ENCODE peak calls at places on chromosome 15, in six cellular contexts. Z is brain microvascular endothelial cell, F is adrenal gland, R is GM10248, O is astrocyte of the spinal cord, Q is sigmoid colon. M is an unnamed sample.

GRCh38 chr15:33086500-33087141 is 107.9 kb downstream of the FMN1 start:
- DNase-seq in Z (peak), F (no peak), R (peak), O (peak), Q (no peak), M (peak)

GRCh38 chr15:100835626-100836025 is 44.0 kb upstream of the ALDH1A3 start:
- DNase-seq in Z (peak), F (no peak), R (no peak), O (no peak), Q (no peak), M (no peak)

GRCh38 chr15:84398763-84399701 is 163.5 kb downstream of the GOLGA6L4 start:
- DNase-seq in Z (no peak), F (no peak), R (no peak), O (no peak), Q (no peak), M (no peak)

GRCh38 chr15:97585408-97585807 is 375.1 kb upstream of the ARRDC4 start:
- DNase-seq in Z (no peak), F (no peak), R (no peak), O (no peak), Q (no peak), M (no peak)

GRCh38 chr15:78419331-78419730 is 18.7 kb upstream of the IREB2 start:
- DNase-seq in Z (no peak), F (no peak), R (no peak), O (no peak), Q (no peak), M (no peak)

GRCh38 chr15:39213385-39213840 is 367.5 kb upstream of the THBS1 start:
- DNase-seq in Z (peak), F (peak), R (no peak), O (peak), Q (peak), M (no peak)

GRCh38 chr15:38714309-38715072 is 149.9 kb upstream of the RASGRP1 start:
- DNase-seq in Z (peak), F (peak), R (no peak), O (peak), Q (peak), M (no peak)

GRCh38 chr15:86082619-86083377 is 3.1 kb downstream of the AGBL1 start:
- DNase-seq in Z (no peak), F (no peak), R (no peak), O (no peak), Q (no peak), M (no peak)

DNA sequence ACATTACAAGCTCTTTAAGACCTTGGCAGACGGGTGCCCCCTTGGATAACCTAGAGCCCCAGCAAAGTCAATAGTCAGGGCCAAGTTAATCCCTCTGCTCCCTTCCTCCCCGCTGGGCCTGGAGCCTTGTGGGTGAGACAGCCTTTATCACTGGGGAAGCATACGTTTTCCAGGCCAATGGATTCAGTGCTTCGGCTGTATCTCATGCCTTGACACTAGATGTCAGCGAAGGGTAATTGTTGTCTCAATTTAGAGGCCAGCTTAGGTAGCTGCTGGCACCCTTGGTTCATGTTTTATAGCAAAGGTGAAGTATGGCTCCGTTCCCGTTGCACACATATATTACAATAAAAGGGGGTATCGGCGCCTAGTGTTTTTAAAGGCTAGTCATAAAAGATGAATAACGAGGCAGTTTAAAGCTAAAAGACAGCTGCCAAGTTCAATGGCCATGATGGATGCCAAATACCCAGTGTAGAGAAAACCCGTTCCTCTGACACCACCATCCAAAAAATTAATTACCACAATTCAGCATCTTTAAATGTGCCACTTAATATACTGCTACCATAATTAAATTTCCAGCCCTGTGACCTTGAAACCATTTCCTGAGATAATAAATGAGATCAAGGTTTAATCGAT is 52.3 kb upstream of the BNIP2 start:
- DNase-seq in Z (peak), F (peak), R (no peak), O (peak), Q (no peak), M (no peak)
- TF ChIP-seq CTCF in Z (peak), F (no peak), R (no peak), O (peak), Q (no peak), M (no peak)

DNA sequence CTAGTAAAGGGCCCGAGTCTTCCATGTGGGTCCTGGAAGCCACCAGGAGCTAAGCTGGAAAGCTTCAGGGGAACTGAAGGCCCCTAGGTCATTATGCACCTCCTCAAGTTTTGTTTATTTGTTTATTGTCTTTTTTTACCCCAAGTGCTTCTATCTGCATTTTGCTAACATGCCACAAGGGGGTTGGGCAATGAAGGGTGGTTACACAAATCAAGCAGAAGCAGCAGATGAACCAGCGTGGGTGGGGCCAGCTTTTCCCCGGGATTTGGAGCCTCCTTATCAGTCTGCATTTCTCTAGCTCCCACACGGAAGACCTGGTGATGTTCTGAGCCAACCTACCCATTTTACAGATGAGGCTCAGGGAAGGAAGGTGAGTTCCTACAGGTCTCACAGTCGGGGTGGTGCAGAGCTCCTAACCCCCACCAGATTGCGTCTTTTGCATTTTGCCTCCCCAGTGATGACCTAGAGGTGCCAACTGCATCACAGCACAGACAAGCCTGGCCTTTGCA is 16.8 kb downstream of the TMC3 start:
- DNase-seq in Z (no peak), F (no peak), R (no peak), O (no peak), Q (no peak), M (no peak)
- TF ChIP-seq CTCF in Z (peak), F (no peak), R (no peak), O (peak), Q (no peak), M (no peak)

GRCh38 chr15:60477991-60478632 is 830 bp downstream of the ICE2 start:
- DNase-seq in Z (peak), F (no peak), R (peak), O (peak), Q (no peak), M (peak)

GRCh38 chr15:60479361-60479684 is 381 bp upstream of the ICE2 start:
- DNase-seq in Z (no peak), F (no peak), R (peak), O (no peak), Q (no peak), M (no peak)

GRCh38 chr15:60479711-60480110 is 769 bp upstream of the ICE2 start:
- DNase-seq in Z (no peak), F (no peak), R (peak), O (peak), Q (no peak), M (peak)

GRCh38 chr15:60480149-60480548 is 1.2 kb upstream of the ICE2 start:
- DNase-seq in Z (no peak), F (no peak), R (peak), O (no peak), Q (no peak), M (peak)

GRCh38 chr15:60478633-60479360 is at the start of gene ICE2:
- DNase-seq in Z (peak), F (peak), R (peak), O (peak), Q (peak), M (peak)
- TF ChIP-seq CTCF in Z (no peak), F (no peak), R (peak), O (no peak), Q (no peak), M (no peak)

GRCh38 chr15:70879386-70879785 is 12.8 kb downstream of the THAP10 start:
- DNase-seq in Z (no peak), F (no peak), R (no peak), O (peak), Q (no peak), M (no peak)

GRCh38 chr15:70873232-70874054 is 18.8 kb downstream of the THAP10 start:
- DNase-seq in Z (no peak), F (no peak), R (no peak), O (no peak), Q (no peak), M (no peak)

GRCh38 chr15:70876011-70876410 is 16.2 kb downstream of the THAP10 start:
- DNase-seq in Z (no peak), F (no peak), R (no peak), O (no peak), Q (no peak), M (no peak)

GRCh38 chr15:70876683-70877082 is 15.6 kb downstream of the THAP10 start:
- DNase-seq in Z (no peak), F (no peak), R (no peak), O (no peak), Q (no peak), M (no peak)

DNA sequence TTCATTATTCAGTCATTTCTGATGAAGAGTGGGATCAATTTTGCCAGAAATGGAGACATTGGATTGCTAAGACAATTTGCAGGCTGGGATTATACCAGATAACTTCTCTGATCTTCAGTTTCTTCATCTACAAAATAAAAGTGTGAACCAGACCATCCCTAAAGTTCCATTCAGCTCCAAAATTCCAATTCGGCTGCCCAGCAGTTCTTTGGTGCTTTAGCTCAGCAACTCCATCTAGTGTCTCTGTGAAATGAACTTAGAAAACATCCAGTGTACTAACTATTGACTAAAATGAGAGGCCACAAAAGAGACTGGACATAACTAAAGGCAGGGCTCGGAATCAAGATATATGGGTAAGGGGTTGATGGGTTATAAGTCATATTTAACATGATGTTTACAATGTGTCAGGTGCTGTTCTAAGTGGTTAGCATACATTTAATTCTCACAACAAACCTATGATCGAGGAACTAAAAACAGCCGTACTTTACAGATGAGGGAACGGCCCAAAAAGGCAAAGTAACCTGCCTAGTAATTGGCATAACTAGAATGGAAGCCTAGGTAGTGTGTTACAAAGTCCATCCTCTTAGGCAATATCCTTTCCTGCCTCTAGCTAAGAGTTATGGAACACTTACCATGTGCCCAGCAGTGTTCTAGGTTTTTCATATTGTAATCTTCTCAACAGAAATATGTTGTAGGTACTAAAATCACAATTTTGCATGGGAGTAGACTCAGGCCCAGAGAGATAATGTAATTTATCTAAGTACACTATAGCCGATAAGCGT is 17.0 kb downstream of the THAP10 start:
- DNase-seq in Z (no peak), F (no peak), R (no peak), O (peak), Q (no peak), M (no peak)
- TF ChIP-seq CTCF in Z (peak), F (peak), R (peak), O (peak), Q (no peak), M (no peak)

DNA sequence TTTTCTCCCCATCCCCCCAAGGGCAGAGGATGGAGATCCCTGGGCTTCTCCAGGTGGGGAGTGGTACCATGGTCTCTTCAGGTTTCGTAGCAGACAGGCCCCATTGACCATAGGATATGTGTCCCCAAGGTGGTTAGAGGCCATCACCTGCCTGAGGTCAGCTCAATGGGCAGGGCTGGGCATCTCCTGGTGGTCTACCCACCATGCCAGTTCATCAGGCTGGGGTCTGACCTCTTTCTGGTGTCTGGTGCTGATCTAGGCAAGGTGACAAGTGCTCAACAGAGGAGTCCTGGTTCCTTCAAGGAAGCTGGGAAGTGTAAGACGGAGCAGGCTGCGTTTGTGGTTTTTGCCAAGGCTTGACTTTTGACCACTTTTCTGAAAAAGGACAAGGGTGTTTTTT is 71.4 kb downstream of the SMAD3 start:
- DNase-seq in Z (no peak), F (no peak), R (no peak), O (no peak), Q (peak), M (no peak)
- TF ChIP-seq CTCF in Z (no peak), F (no peak), R (no peak), O (no peak), Q (no peak), M (no peak)